ENCODE peak calls at places on chromosome 20, in four cellular contexts. U is T-helper 17 cell, V is cardiac fibroblast, Z is endothelial cell. Q is an unnamed sample.

GRCh38 chr20:19945732-19946670 is 71.2 kb upstream of the NAA20 start:
- DNase-seq in U (no peak), V (no peak), Z (no peak), Q (no peak)

GRCh38 chr20:37347891-37348642 is 2.1 kb downstream of the SRC start:
- DNase-seq in U (no peak), V (no peak), Z (no peak), Q (no peak)

GRCh38 chr20:24273251-24273650 is 196.2 kb upstream of the SYNDIG1 start:
- DNase-seq in U (no peak), V (no peak), Z (no peak), Q (no peak)

GRCh38 chr20:53897884-53898557 is 172.4 kb downstream of the BCAS1 start:
- DNase-seq in U (no peak), V (no peak), Z (no peak), Q (no peak)

GRCh38 chr20:420721-421574 is 12.8 kb downstream of the RBCK1 start:
- DNase-seq in U (no peak), V (no peak), Z (peak; percentile 36), Q (peak; percentile 50)

GRCh38 chr20:57118964-57119363 is 147.5 kb downstream of the BMP7 start:
- DNase-seq in U (no peak), V (no peak), Z (no peak), Q (no peak)

GRCh38 chr20:61926253-61926613 is 139.4 kb downstream of the TAF4 start:
- DNase-seq in U (no peak), V (no peak), Z (no peak), Q (no peak)

GRCh38 chr20:62804632-62805364 is at the start of gene OGFR:
- DNase-seq in U (peak; percentile 73), V (peak; percentile 45), Z (peak; percentile 53), Q (peak; percentile 87)

GRCh38 chr20:10337291-10337690 is 96.7 kb downstream of the MKKS start:
- DNase-seq in U (no peak), V (peak; percentile 44), Z (no peak), Q (no peak)

GRCh38 chr20:23497458-23498026 is 6.6 kb downstream of the CST8 start:
- DNase-seq in U (no peak), V (no peak), Z (no peak), Q (no peak)

GRCh38 chr20:18465536-18466200 is 1.2 kb downstream of the DZANK1 start:
- DNase-seq in U (no peak), V (no peak), Z (no peak), Q (no peak)

GRCh38 chr20:34452281-34452982 is 63.8 kb upstream of the DYNLRB1 start:
- DNase-seq in U (no peak), V (no peak), Z (no peak), Q (peak; percentile 37)

GRCh38 chr20:4352348-4352747 is 337.0 kb upstream of the RNF24 start:
- DNase-seq in U (no peak), V (no peak), Z (no peak), Q (no peak)

GRCh38 chr20:34350095-34350494 is 13.0 kb upstream of the ITCH start:
- DNase-seq in U (no peak), V (no peak), Z (no peak), Q (no peak)

GRCh38 chr20:22954661-22955060 is 80.5 kb upstream of the SSTR4 start:
- DNase-seq in U (no peak), V (no peak), Z (no peak), Q (no peak)

GRCh38 chr20:38159949-38160756 is 4.9 kb downstream of the TGM2 start:
- DNase-seq in U (no peak), V (no peak), Z (no peak), Q (no peak)

GRCh38 chr20:41509801-41510200 is 108.4 kb downstream of the CHD6 start:
- DNase-seq in U (no peak), V (peak; percentile 35), Z (no peak), Q (peak; percentile 44)

GRCh38 chr20:17226410-17227198 is at the start of gene PCSK2:
- DNase-seq in U (no peak), V (peak; percentile 12), Z (peak; percentile 76), Q (peak; percentile 74)

GRCh38 chr20:48818481-48818987 is 9.3 kb downstream of the PREX1 start:
- DNase-seq in U (no peak), V (no peak), Z (no peak), Q (no peak)